ENCODE peak calls at places on chromosomes 5 and 9, in five cellular contexts. One of them, this sample, is unnamed. For H3K4me1, the result is how much of the 10 kb centered on the place peaks cover.

GRCh38 chr9:129888809-129889460 is 53.7 kb downstream of the USP20 start:
- DNase-seq in left ventricle myocardium inferior: no peak
- DNase-seq in astrocyte: no peak
- DNase-seq in A549: no peak
- DNase-seq in esophagus muscularis mucosa: no peak
- DNase-seq in this sample: no peak

GRCh38 chr9:132210472-132211145 is 48.8 kb downstream of the NTNG2 start:
- DNase-seq in left ventricle myocardium inferior: no peak
- DNase-seq in astrocyte: peak
- DNase-seq in A549: no peak
- DNase-seq in esophagus muscularis mucosa: no peak
- DNase-seq in this sample: no peak

GRCh38 chr5:144436007-144436406 is 265.3 kb downstream of the KCTD16 start:
- DNase-seq in left ventricle myocardium inferior: no peak
- DNase-seq in astrocyte: no peak
- DNase-seq in A549: no peak
- DNase-seq in esophagus muscularis mucosa: no peak
- DNase-seq in this sample: no peak

GRCh38 chr9:133067006-133067405 is 5.2 kb downstream of the CEL start:
- DNase-seq in left ventricle myocardium inferior: no peak
- DNase-seq in astrocyte: no peak
- DNase-seq in A549: no peak
- DNase-seq in esophagus muscularis mucosa: no peak
- DNase-seq in this sample: no peak

GRCh38 chr5:14946813-14947640 is 75.4 kb upstream of the ANKH start:
- DNase-seq in left ventricle myocardium inferior: no peak
- DNase-seq in astrocyte: no peak
- DNase-seq in A549: peak
- DNase-seq in esophagus muscularis mucosa: no peak
- DNase-seq in this sample: no peak

GRCh38 chr5:6759401-6759800 is 46.2 kb downstream of the TENT4A start:
- DNase-seq in left ventricle myocardium inferior: no peak
- DNase-seq in astrocyte: no peak
- DNase-seq in A549: peak
- DNase-seq in esophagus muscularis mucosa: no peak
- DNase-seq in this sample: no peak

GRCh38 chr9:133167096-133167695 is 3.5 kb upstream of the GBGT1 start:
- DNase-seq in left ventricle myocardium inferior: no peak
- DNase-seq in astrocyte: no peak
- DNase-seq in A549: no peak
- DNase-seq in esophagus muscularis mucosa: no peak
- DNase-seq in this sample: peak

GRCh38 chr5:91033370-91033769 is 349.7 kb downstream of the ARRDC3 start:
- DNase-seq in left ventricle myocardium inferior: no peak
- DNase-seq in astrocyte: no peak
- DNase-seq in A549: no peak
- DNase-seq in esophagus muscularis mucosa: no peak
- DNase-seq in this sample: no peak

GRCh38 chr5:107524111-107524510 is 146.6 kb downstream of the EFNA5 start:
- DNase-seq in left ventricle myocardium inferior: no peak
- DNase-seq in astrocyte: no peak
- DNase-seq in A549: no peak
- DNase-seq in esophagus muscularis mucosa: no peak
- DNase-seq in this sample: no peak

GRCh38 chr5:121681200-121681855 is 170.4 kb upstream of the FTMT start:
- DNase-seq in left ventricle myocardium inferior: no peak
- DNase-seq in astrocyte: no peak
- DNase-seq in A549: no peak
- DNase-seq in esophagus muscularis mucosa: no peak
- DNase-seq in this sample: no peak

GRCh38 chr5:154868702-154869101 is 10.3 kb downstream of the CNOT8 start:
- DNase-seq in left ventricle myocardium inferior: no peak
- DNase-seq in astrocyte: no peak
- DNase-seq in A549: peak
- DNase-seq in esophagus muscularis mucosa: no peak
- DNase-seq in this sample: no peak

GRCh38 chr5:148653840-148654781 is at the start of gene HTR4:
- DNase-seq in left ventricle myocardium inferior: no peak
- DNase-seq in astrocyte: no peak
- DNase-seq in A549: no peak
- DNase-seq in esophagus muscularis mucosa: no peak
- DNase-seq in this sample: no peak

GRCh38 chr9:87816041-87816440 is 66.6 kb upstream of the SPATA31E1 start:
- DNase-seq in left ventricle myocardium inferior: no peak
- DNase-seq in astrocyte: no peak
- DNase-seq in A549: no peak
- DNase-seq in esophagus muscularis mucosa: no peak
- DNase-seq in this sample: no peak

GRCh38 chr5:131475416-131476045 is 159.5 kb downstream of the RAPGEF6 start:
- DNase-seq in left ventricle myocardium inferior: no peak
- DNase-seq in astrocyte: no peak
- DNase-seq in A549: no peak
- DNase-seq in esophagus muscularis mucosa: no peak
- DNase-seq in this sample: no peak

GRCh38 chr5:110625376-110625999 is 101.0 kb downstream of the TMEM232 start:
- DNase-seq in left ventricle myocardium inferior: no peak
- DNase-seq in astrocyte: peak
- DNase-seq in A549: peak
- DNase-seq in esophagus muscularis mucosa: no peak
- DNase-seq in this sample: no peak

GRCh38 chr9:92035146-92035545 is 80.1 kb downstream of the SPTLC1 start:
- DNase-seq in left ventricle myocardium inferior: no peak
- DNase-seq in astrocyte: no peak
- DNase-seq in A549: no peak
- DNase-seq in esophagus muscularis mucosa: no peak
- DNase-seq in this sample: no peak

GRCh38 chr9:93261735-93262523 is 78.0 kb downstream of the WNK2 start:
- DNase-seq in left ventricle myocardium inferior: no peak
- DNase-seq in astrocyte: no peak
- DNase-seq in A549: no peak
- DNase-seq in esophagus muscularis mucosa: peak
- DNase-seq in this sample: peak

GRCh38 chr9:114906922-114907571 is 23.3 kb downstream of the TNFSF8 start:
- DNase-seq in left ventricle myocardium inferior: no peak
- DNase-seq in astrocyte: peak
- DNase-seq in A549: peak
- DNase-seq in esophagus muscularis mucosa: no peak
- DNase-seq in this sample: no peak

GRCh38 chr5:143051244-143052058 is 281.3 kb downstream of the ARHGAP26 start:
- DNase-seq in left ventricle myocardium inferior: no peak
- DNase-seq in astrocyte: peak
- DNase-seq in A549: no peak
- DNase-seq in esophagus muscularis mucosa: no peak
- DNase-seq in this sample: no peak

GRCh38 chr5:105817416-105817815 is 1853.3 kb downstream of the EFNA5 start:
- DNase-seq in left ventricle myocardium inferior: no peak
- DNase-seq in astrocyte: no peak
- DNase-seq in A549: no peak
- DNase-seq in esophagus muscularis mucosa: no peak
- DNase-seq in this sample: no peak

GRCh38 chr9:127904888-127905728 is 5.7 kb upstream of the ST6GALNAC6 start:
- DNase-seq in left ventricle myocardium inferior: no peak
- DNase-seq in astrocyte: no peak
- DNase-seq in A549: no peak
- DNase-seq in esophagus muscularis mucosa: no peak
- DNase-seq in this sample: peak

GRCh38 chr9:73183917-73184861 is 32.5 kb downstream of the ANXA1 start:
- DNase-seq in left ventricle myocardium inferior: no peak
- DNase-seq in astrocyte: no peak
- DNase-seq in A549: peak
- DNase-seq in esophagus muscularis mucosa: no peak
- DNase-seq in this sample: no peak

GRCh38 chr5:172106511-172107356 is 81.3 kb downstream of the STK10 start:
- DNase-seq in left ventricle myocardium inferior: peak
- DNase-seq in astrocyte: no peak
- DNase-seq in A549: peak
- DNase-seq in esophagus muscularis mucosa: no peak
- DNase-seq in this sample: peak

GRCh38 chr5:174935854-174936474 is 211.6 kb downstream of the MSX2 start:
- DNase-seq in left ventricle myocardium inferior: peak
- DNase-seq in astrocyte: peak
- DNase-seq in A549: peak
- DNase-seq in esophagus muscularis mucosa: no peak
- DNase-seq in this sample: no peak

GRCh38 chr5:96997265-96997859 is 61.5 kb downstream of the LNPEP start:
- DNase-seq in left ventricle myocardium inferior: no peak
- DNase-seq in astrocyte: peak
- DNase-seq in A549: peak
- DNase-seq in esophagus muscularis mucosa: no peak
- DNase-seq in this sample: no peak

GRCh38 chr5:36228505-36228904 is 13.2 kb downstream of the NADK2 start:
- DNase-seq in left ventricle myocardium inferior: no peak
- DNase-seq in astrocyte: no peak
- DNase-seq in A549: no peak
- DNase-seq in esophagus muscularis mucosa: no peak
- DNase-seq in this sample: no peak

GRCh38 chr5:138663009-138663408 is 87.8 kb upstream of the HSPA9 start:
- DNase-seq in left ventricle myocardium inferior: no peak
- DNase-seq in astrocyte: no peak
- DNase-seq in A549: no peak
- DNase-seq in esophagus muscularis mucosa: no peak
- DNase-seq in this sample: no peak

GRCh38 chr5:150499437-150499956 is 8.4 kb upstream of the NDST1 start:
- DNase-seq in left ventricle myocardium inferior: no peak
- DNase-seq in astrocyte: no peak
- DNase-seq in A549: no peak
- DNase-seq in esophagus muscularis mucosa: no peak
- DNase-seq in this sample: no peak
- H3K4me1 ChIP-seq in left ventricle myocardium inferior: half or more
- H3K4me1 ChIP-seq in astrocyte: half or more
- H3K4me1 ChIP-seq in A549: half or more
- H3K4me1 ChIP-seq in esophagus muscularis mucosa: half or more
- H3K4me1 ChIP-seq in this sample: half or more

DNA sequence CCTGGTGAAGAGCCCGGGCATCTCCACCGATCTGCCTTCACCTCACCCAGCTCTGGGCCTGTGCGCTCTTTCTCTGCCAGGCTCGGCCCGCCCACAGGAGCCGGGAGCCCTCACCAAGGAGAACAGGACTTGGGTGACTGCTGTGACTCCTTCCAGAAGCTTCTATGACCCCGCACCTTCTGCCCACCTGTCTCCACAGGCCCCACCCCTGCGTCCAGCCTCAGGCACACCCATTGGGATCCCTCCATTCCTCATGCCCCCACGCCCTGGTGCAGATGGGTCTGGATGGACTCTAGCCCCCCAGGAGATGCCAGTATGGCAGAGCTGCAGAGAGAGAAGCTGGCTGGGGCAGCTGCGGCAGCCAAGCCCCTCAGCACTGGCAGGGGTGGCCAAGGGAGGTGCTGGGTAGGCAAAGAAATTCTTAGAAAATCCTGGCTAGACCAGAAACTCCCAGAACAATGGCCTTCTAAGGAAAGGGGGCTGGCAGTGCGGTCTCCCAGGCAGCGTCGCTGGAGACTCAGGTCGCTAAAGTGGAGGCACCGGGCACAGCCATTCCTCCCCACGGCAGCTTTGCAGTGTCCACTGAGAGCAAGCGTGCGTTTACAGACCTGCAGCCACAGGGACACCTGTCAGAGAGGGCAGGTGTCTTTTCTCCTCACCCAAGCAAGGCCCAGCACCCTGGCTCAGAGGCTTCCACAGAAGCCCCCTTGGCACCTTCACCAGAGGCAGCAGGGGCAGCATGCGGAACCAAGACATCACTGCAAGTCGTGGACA is 17.3 kb downstream of the LPCAT1 start:
- DNase-seq in left ventricle myocardium inferior: no peak
- DNase-seq in astrocyte: no peak
- DNase-seq in A549: no peak
- DNase-seq in esophagus muscularis mucosa: no peak
- DNase-seq in this sample: peak
- H3K27ac ChIP-seq in left ventricle myocardium inferior: no peak
- H3K27ac ChIP-seq in astrocyte: no peak
- H3K27ac ChIP-seq in A549: peak
- H3K27ac ChIP-seq in esophagus muscularis mucosa: no peak
- H3K27ac ChIP-seq in this sample: no peak

DNA sequence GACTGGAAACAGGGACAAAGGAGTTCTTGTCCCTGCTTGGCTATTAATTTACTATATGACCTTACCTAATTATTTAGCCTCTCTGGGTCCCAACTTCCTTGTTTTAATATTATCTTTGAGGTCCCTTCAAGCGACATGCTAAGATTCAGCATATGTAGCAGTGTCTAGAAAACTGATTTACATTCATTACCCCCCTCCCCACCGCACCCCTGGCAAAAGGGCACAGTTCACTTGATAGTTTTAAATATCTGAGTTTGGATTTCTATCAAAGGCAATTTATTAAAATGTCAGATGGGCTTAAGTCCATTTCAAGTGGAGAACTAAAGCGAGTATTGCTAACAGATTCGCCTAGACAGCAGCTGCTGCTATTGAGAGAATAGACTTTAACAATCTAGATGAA is 3.9 kb downstream of the CEMIP2 start:
- DNase-seq in left ventricle myocardium inferior: no peak
- DNase-seq in astrocyte: no peak
- DNase-seq in A549: no peak
- DNase-seq in esophagus muscularis mucosa: peak
- DNase-seq in this sample: no peak
- H3K4me1 ChIP-seq in left ventricle myocardium inferior: half or more
- H3K4me1 ChIP-seq in astrocyte: half or more
- H3K4me1 ChIP-seq in A549: half or more
- H3K4me1 ChIP-seq in esophagus muscularis mucosa: under half
- H3K4me1 ChIP-seq in this sample: under half

DNA sequence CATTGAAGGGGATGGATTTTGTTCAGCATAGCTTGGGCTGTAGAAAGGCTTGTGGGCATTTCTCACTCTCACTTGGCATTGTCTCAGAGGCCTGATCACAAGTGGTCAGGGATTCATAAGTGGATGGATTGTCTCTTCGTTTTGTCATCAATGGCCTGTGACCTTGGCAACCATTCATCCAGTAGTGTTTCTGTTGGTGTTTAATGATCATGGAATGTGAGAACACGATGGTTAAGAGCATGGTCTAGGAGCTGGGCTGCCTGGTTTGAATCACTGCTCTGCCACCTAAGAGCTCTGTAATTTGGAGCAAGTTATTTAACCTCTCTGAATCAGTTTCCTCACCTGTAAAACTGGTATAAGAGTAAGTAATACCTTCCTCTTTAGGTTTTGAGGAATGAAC is 430.1 kb upstream of the MEF2C start:
- DNase-seq in left ventricle myocardium inferior: no peak
- DNase-seq in astrocyte: peak
- DNase-seq in A549: no peak
- DNase-seq in esophagus muscularis mucosa: no peak
- DNase-seq in this sample: no peak
- H3K27ac ChIP-seq in left ventricle myocardium inferior: no peak
- H3K27ac ChIP-seq in astrocyte: peak
- H3K27ac ChIP-seq in A549: no peak
- H3K27ac ChIP-seq in esophagus muscularis mucosa: no peak
- H3K27ac ChIP-seq in this sample: no peak